ENCODE peak calls at places on chromosomes 3 and 15, in ten cellular contexts. Q is pancreas; Z is CD8-positive, alpha-beta T cell; R is neural crest cell; B is left ventricle myocardium inferior; T is GM23338; X is NB4; G is OCI-LY7; I is astrocyte of the cerebellum; D is coronary artery. S is an unnamed sample.

GRCh38 chr15:101120961-101121360 is 130.9 kb downstream of the CHSY1 start:
- DNase-seq in Q (no peak), Z (no peak), R (no peak), B (no peak), T (no peak), X (no peak), G (no peak), I (no peak), D (no peak), S (no peak)

GRCh38 chr3:186996356-186996755 is 66.0 kb downstream of the ST6GAL1 start:
- DNase-seq in Q (no peak), Z (no peak), R (no peak), B (no peak), T (no peak), X (no peak), G (peak), I (no peak), D (no peak), S (no peak)

GRCh38 chr3:143563786-143564185 is 284.5 kb downstream of the SLC9A9 start:
- DNase-seq in Q (no peak), Z (no peak), R (no peak), B (no peak), T (no peak), X (no peak), G (no peak), I (no peak), D (no peak), S (no peak)

GRCh38 chr15:33111051-33111451 is 83.5 kb downstream of the FMN1 start:
- DNase-seq in Q (no peak), Z (no peak), R (no peak), B (no peak), T (peak), X (no peak), G (no peak), I (no peak), D (no peak), S (no peak)

GRCh38 chr15:76714950-76715349 is 190.2 kb downstream of the SCAPER start:
- DNase-seq in Q (no peak), Z (no peak), R (no peak), B (no peak), T (no peak), X (no peak), G (no peak), I (no peak), D (no peak), S (no peak)

GRCh38 chr3:106251160-106251892 is 382.5 kb upstream of the CBLB start:
- DNase-seq in Q (no peak), Z (no peak), R (no peak), B (no peak), T (no peak), X (no peak), G (no peak), I (no peak), D (no peak), S (no peak)

GRCh38 chr3:195553268-195553667 is 10.1 kb upstream of the PPP1R2 start:
- DNase-seq in Q (no peak), Z (no peak), R (no peak), B (no peak), T (no peak), X (no peak), G (no peak), I (no peak), D (no peak), S (no peak)

GRCh38 chr3:177538743-177539730 is 341.8 kb upstream of the TBL1XR1 start:
- DNase-seq in Q (no peak), Z (no peak), R (no peak), B (no peak), T (no peak), X (peak), G (peak), I (no peak), D (no peak), S (no peak)

GRCh38 chr3:18199757-18200156 is 225.4 kb downstream of the SATB1 start:
- DNase-seq in Q (no peak), Z (no peak), R (no peak), B (no peak), T (no peak), X (no peak), G (no peak), I (no peak), D (no peak), S (no peak)

GRCh38 chr15:51803961-51804360 is 25.5 kb upstream of the TMOD3 start:
- DNase-seq in Q (no peak), Z (no peak), R (no peak), B (no peak), T (no peak), X (no peak), G (no peak), I (no peak), D (no peak), S (no peak)

GRCh38 chr3:124656531-124656930 is 73.7 kb upstream of the UMPS start:
- DNase-seq in Q (no peak), Z (no peak), R (no peak), B (no peak), T (no peak), X (no peak), G (no peak), I (no peak), D (no peak), S (no peak)

GRCh38 chr3:175464362-175464761 is 605.2 kb downstream of the NAALADL2 start:
- DNase-seq in Q (no peak), Z (no peak), R (no peak), B (no peak), T (no peak), X (no peak), G (no peak), I (no peak), D (no peak), S (no peak)

GRCh38 chr3:33145901-33146580 is 32.2 kb downstream of the CRTAP start:
- DNase-seq in Q (no peak), Z (peak), R (no peak), B (no peak), T (no peak), X (no peak), G (no peak), I (no peak), D (no peak), S (no peak)

GRCh38 chr3:33141006-33141405 is 27.2 kb downstream of the CRTAP start:
- DNase-seq in Q (no peak), Z (no peak), R (no peak), B (no peak), T (no peak), X (no peak), G (no peak), I (no peak), D (no peak), S (no peak)

GRCh38 chr3:33146791-33147445 is 33.1 kb downstream of the CRTAP start:
- DNase-seq in Q (no peak), Z (peak), R (no peak), B (no peak), T (peak), X (no peak), G (no peak), I (peak), D (no peak), S (no peak)

GRCh38 chr3:33145221-33145900 is 31.5 kb downstream of the CRTAP start:
- DNase-seq in Q (no peak), Z (no peak), R (no peak), B (no peak), T (no peak), X (no peak), G (no peak), I (no peak), D (no peak), S (no peak)

DNA sequence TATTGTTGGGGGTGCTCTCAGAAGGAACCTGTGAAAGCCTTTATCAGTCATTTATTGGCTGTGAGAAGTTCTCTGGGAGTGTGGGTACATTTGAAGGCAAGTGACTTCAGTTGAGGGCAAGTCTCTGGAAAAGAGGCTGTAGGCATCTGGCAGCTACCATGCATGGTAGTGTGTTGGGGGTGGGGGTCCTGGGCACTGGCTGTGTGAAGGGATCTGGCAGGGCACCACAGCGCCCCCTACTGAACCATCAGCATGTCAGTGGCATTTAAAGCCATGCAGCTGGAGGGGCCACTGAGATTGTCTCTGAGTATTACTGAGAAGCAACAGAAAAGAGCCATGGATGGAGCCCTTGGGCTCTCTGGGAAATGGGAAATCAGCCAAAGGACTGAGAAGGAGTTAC is 30.6 kb downstream of the CRTAP start:
- DNase-seq in Q (no peak), Z (no peak), R (no peak), B (no peak), T (peak), X (peak), G (peak), I (no peak), D (no peak), S (no peak)
- TF ChIP-seq CTCF in Q (no peak), Z (peak), R (peak), B (peak), T (peak), X (peak), G (peak), I (peak), D (no peak), S (peak)

GRCh38 chr3:56917740-56918568 is 116.2 kb upstream of the ARHGEF3 start:
- DNase-seq in Q (no peak), Z (no peak), R (no peak), B (no peak), T (peak), X (peak), G (peak), I (no peak), D (no peak), S (no peak)

GRCh38 chr3:56917337-56917697 is 115.6 kb upstream of the ARHGEF3 start:
- DNase-seq in Q (no peak), Z (no peak), R (no peak), B (no peak), T (no peak), X (no peak), G (peak), I (no peak), D (no peak), S (no peak)

GRCh38 chr3:56916697-56917336 is 115.1 kb upstream of the ARHGEF3 start:
- DNase-seq in Q (no peak), Z (no peak), R (no peak), B (no peak), T (no peak), X (no peak), G (peak), I (no peak), D (no peak), S (no peak)

GRCh38 chr3:56919797-56920195 is 118.0 kb upstream of the ARHGEF3 start:
- DNase-seq in Q (no peak), Z (no peak), R (no peak), B (no peak), T (no peak), X (no peak), G (no peak), I (no peak), D (no peak), S (no peak)

DNA sequence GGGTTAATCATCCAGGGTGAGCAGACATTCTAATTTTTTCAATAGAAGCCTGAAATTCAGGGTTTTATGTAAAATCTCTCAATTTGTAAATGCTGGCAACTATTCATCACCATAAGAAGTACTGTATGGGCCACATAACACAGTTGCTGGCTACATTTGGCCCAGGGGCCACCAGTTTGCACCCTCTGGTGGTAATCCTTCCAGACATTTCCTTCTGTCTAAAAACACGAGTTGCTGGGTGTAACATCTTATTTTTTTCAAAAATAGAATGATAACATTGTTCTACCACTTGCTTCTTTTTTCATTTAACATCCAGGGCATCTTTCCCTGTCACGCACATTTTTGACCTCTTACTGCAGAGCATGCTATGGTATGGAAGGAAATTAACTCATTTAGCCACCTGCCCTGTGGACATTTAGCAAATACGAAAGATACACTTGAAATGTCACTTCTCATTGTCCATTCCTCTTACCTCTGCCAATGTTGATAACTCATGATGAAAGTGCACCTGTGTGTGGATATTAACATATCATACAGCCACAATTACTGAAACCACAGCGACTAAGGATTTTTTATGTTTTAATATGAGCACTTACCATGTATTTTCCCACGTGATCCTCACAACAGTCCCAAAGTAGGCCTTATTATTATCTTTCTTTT is 117.5 kb upstream of the ARHGEF3 start:
- DNase-seq in Q (no peak), Z (no peak), R (no peak), B (no peak), T (no peak), X (no peak), G (peak), I (no peak), D (no peak), S (no peak)
- TF ChIP-seq CTCF in Q (no peak), Z (no peak), R (no peak), B (no peak), T (peak), X (no peak), G (peak), I (no peak), D (no peak), S (no peak)

GRCh38 chr3:129892857-129893615 is 475 bp downstream of the TMCC1 start:
- DNase-seq in Q (peak), Z (peak), R (peak), B (peak), T (peak), X (peak), G (peak), I (no peak), D (peak), S (no peak)
- TF ChIP-seq CTCF in Q (no peak), Z (no peak), R (no peak), B (peak), T (no peak), X (no peak), G (no peak), I (no peak), D (no peak), S (no peak)

GRCh38 chr3:163476179-163476578 is 1602.1 kb downstream of the SI start:
- DNase-seq in Q (no peak), Z (no peak), R (no peak), B (no peak), T (peak), X (peak), G (no peak), I (no peak), D (no peak), S (no peak)
- TF ChIP-seq CTCF in Q (no peak), Z (no peak), R (peak), B (no peak), T (peak), X (no peak), G (peak), I (no peak), D (no peak), S (no peak)

S was measured in kidney epithelial cell.